ENCODE peak calls at places on chromosomes 3 and 15, in eight cellular contexts. One of them, this sample, is unnamed.

GRCh38 chr3:3178498-3179328 is 778 bp downstream of the CRBN start:
- DNase-seq in neural progenitor cell: no peak
- DNase-seq in endothelial cell of umbilical vein: no peak
- DNase-seq in hepatocyte: no peak
- DNase-seq in HepG2: no peak
- DNase-seq in keratinocyte: no peak
- DNase-seq in IMR-90: no peak
- DNase-seq in fibroblast of lung: no peak
- DNase-seq in this sample: no peak

GRCh38 chr15:74193905-74194304 is 8.7 kb downstream of the STRA6 start:
- DNase-seq in neural progenitor cell: no peak
- DNase-seq in endothelial cell of umbilical vein: no peak
- DNase-seq in hepatocyte: no peak
- DNase-seq in HepG2: no peak
- DNase-seq in keratinocyte: no peak
- DNase-seq in IMR-90: no peak
- DNase-seq in fibroblast of lung: no peak
- DNase-seq in this sample: no peak

GRCh38 chr3:58994746-58995330 is 55.0 kb downstream of the CFAP20DC start:
- DNase-seq in neural progenitor cell: peak
- DNase-seq in endothelial cell of umbilical vein: peak
- DNase-seq in hepatocyte: peak
- DNase-seq in HepG2: peak
- DNase-seq in keratinocyte: peak
- DNase-seq in IMR-90: peak
- DNase-seq in fibroblast of lung: peak
- DNase-seq in this sample: no peak

GRCh38 chr15:67232591-67232990 is 21.9 kb downstream of the AAGAB start:
- DNase-seq in neural progenitor cell: no peak
- DNase-seq in endothelial cell of umbilical vein: no peak
- DNase-seq in hepatocyte: peak
- DNase-seq in HepG2: no peak
- DNase-seq in keratinocyte: no peak
- DNase-seq in IMR-90: no peak
- DNase-seq in fibroblast of lung: no peak
- DNase-seq in this sample: no peak

GRCh38 chr3:138451595-138452162 is 17.3 kb downstream of the ESYT3 start:
- DNase-seq in neural progenitor cell: no peak
- DNase-seq in endothelial cell of umbilical vein: no peak
- DNase-seq in hepatocyte: no peak
- DNase-seq in HepG2: no peak
- DNase-seq in keratinocyte: no peak
- DNase-seq in IMR-90: no peak
- DNase-seq in fibroblast of lung: no peak
- DNase-seq in this sample: no peak

GRCh38 chr15:60392986-60393811 is 4.6 kb downstream of the ANXA2 start:
- DNase-seq in neural progenitor cell: no peak
- DNase-seq in endothelial cell of umbilical vein: peak
- DNase-seq in hepatocyte: peak
- DNase-seq in HepG2: peak
- DNase-seq in keratinocyte: peak
- DNase-seq in IMR-90: peak
- DNase-seq in fibroblast of lung: peak
- DNase-seq in this sample: peak

GRCh38 chr3:161239700-161240099 is 18.6 kb downstream of the NMD3 start:
- DNase-seq in neural progenitor cell: no peak
- DNase-seq in endothelial cell of umbilical vein: no peak
- DNase-seq in hepatocyte: no peak
- DNase-seq in HepG2: no peak
- DNase-seq in keratinocyte: no peak
- DNase-seq in IMR-90: peak
- DNase-seq in fibroblast of lung: no peak
- DNase-seq in this sample: no peak

GRCh38 chr15:39556461-39556860 is 24.4 kb upstream of the THBS1 start:
- DNase-seq in neural progenitor cell: no peak
- DNase-seq in endothelial cell of umbilical vein: no peak
- DNase-seq in hepatocyte: no peak
- DNase-seq in HepG2: no peak
- DNase-seq in keratinocyte: no peak
- DNase-seq in IMR-90: peak
- DNase-seq in fibroblast of lung: no peak
- DNase-seq in this sample: no peak

GRCh38 chr3:98039322-98040024 is 4.4 kb upstream of the GABRR3 start:
- DNase-seq in neural progenitor cell: peak
- DNase-seq in endothelial cell of umbilical vein: peak
- DNase-seq in hepatocyte: peak
- DNase-seq in HepG2: peak
- DNase-seq in keratinocyte: peak
- DNase-seq in IMR-90: peak
- DNase-seq in fibroblast of lung: peak
- DNase-seq in this sample: peak

GRCh38 chr3:37700849-37701248 is 160.8 kb upstream of the CTDSPL start:
- DNase-seq in neural progenitor cell: no peak
- DNase-seq in endothelial cell of umbilical vein: no peak
- DNase-seq in hepatocyte: no peak
- DNase-seq in HepG2: no peak
- DNase-seq in keratinocyte: no peak
- DNase-seq in IMR-90: no peak
- DNase-seq in fibroblast of lung: no peak
- DNase-seq in this sample: no peak

GRCh38 chr3:38116471-38117162 is 20.3 kb downstream of the ACAA1 start:
- DNase-seq in neural progenitor cell: no peak
- DNase-seq in endothelial cell of umbilical vein: no peak
- DNase-seq in hepatocyte: no peak
- DNase-seq in HepG2: no peak
- DNase-seq in keratinocyte: no peak
- DNase-seq in IMR-90: no peak
- DNase-seq in fibroblast of lung: peak
- DNase-seq in this sample: no peak

GRCh38 chr15:52440414-52440813 is 88.3 kb downstream of the MYO5A start:
- DNase-seq in neural progenitor cell: no peak
- DNase-seq in endothelial cell of umbilical vein: no peak
- DNase-seq in hepatocyte: no peak
- DNase-seq in HepG2: peak
- DNase-seq in keratinocyte: peak
- DNase-seq in IMR-90: peak
- DNase-seq in fibroblast of lung: peak
- DNase-seq in this sample: no peak

GRCh38 chr15:101498076-101498730 is 8.7 kb upstream of the PCSK6 start:
- DNase-seq in neural progenitor cell: no peak
- DNase-seq in endothelial cell of umbilical vein: no peak
- DNase-seq in hepatocyte: no peak
- DNase-seq in HepG2: no peak
- DNase-seq in keratinocyte: no peak
- DNase-seq in IMR-90: no peak
- DNase-seq in fibroblast of lung: no peak
- DNase-seq in this sample: no peak

GRCh38 chr3:194323785-194324735 is 27.1 kb downstream of the CPN2 start:
- DNase-seq in neural progenitor cell: peak
- DNase-seq in endothelial cell of umbilical vein: no peak
- DNase-seq in hepatocyte: peak
- DNase-seq in HepG2: peak
- DNase-seq in keratinocyte: no peak
- DNase-seq in IMR-90: peak
- DNase-seq in fibroblast of lung: peak
- DNase-seq in this sample: peak

GRCh38 chr3:52034651-52035050 is 21.7 kb downstream of the DUSP7 start:
- DNase-seq in neural progenitor cell: no peak
- DNase-seq in endothelial cell of umbilical vein: no peak
- DNase-seq in hepatocyte: no peak
- DNase-seq in HepG2: no peak
- DNase-seq in keratinocyte: no peak
- DNase-seq in IMR-90: no peak
- DNase-seq in fibroblast of lung: no peak
- DNase-seq in this sample: no peak

GRCh38 chr3:172471903-172472302 is 23.6 kb upstream of the GHSR start:
- DNase-seq in neural progenitor cell: no peak
- DNase-seq in endothelial cell of umbilical vein: no peak
- DNase-seq in hepatocyte: no peak
- DNase-seq in HepG2: no peak
- DNase-seq in keratinocyte: no peak
- DNase-seq in IMR-90: no peak
- DNase-seq in fibroblast of lung: no peak
- DNase-seq in this sample: no peak

GRCh38 chr3:178028933-178029332 is 507.3 kb upstream of the KCNMB2 start:
- DNase-seq in neural progenitor cell: no peak
- DNase-seq in endothelial cell of umbilical vein: no peak
- DNase-seq in hepatocyte: no peak
- DNase-seq in HepG2: no peak
- DNase-seq in keratinocyte: no peak
- DNase-seq in IMR-90: no peak
- DNase-seq in fibroblast of lung: no peak
- DNase-seq in this sample: no peak

GRCh38 chr15:51024735-51025453 is 69.8 kb downstream of the TNFAIP8L3 start:
- DNase-seq in neural progenitor cell: no peak
- DNase-seq in endothelial cell of umbilical vein: no peak
- DNase-seq in hepatocyte: no peak
- DNase-seq in HepG2: no peak
- DNase-seq in keratinocyte: peak
- DNase-seq in IMR-90: peak
- DNase-seq in fibroblast of lung: peak
- DNase-seq in this sample: no peak

GRCh38 chr3:45163481-45163880 is 17.3 kb upstream of the CDCP1 start:
- DNase-seq in neural progenitor cell: no peak
- DNase-seq in endothelial cell of umbilical vein: no peak
- DNase-seq in hepatocyte: no peak
- DNase-seq in HepG2: no peak
- DNase-seq in keratinocyte: no peak
- DNase-seq in IMR-90: no peak
- DNase-seq in fibroblast of lung: no peak
- DNase-seq in this sample: no peak

GRCh38 chr3:72270072-72270611 is 485.2 kb upstream of the PROK2 start:
- DNase-seq in neural progenitor cell: no peak
- DNase-seq in endothelial cell of umbilical vein: peak
- DNase-seq in hepatocyte: peak
- DNase-seq in HepG2: peak
- DNase-seq in keratinocyte: peak
- DNase-seq in IMR-90: peak
- DNase-seq in fibroblast of lung: peak
- DNase-seq in this sample: peak

GRCh38 chr3:39809995-39810595 is 686 bp downstream of the MYRIP start:
- DNase-seq in neural progenitor cell: peak
- DNase-seq in endothelial cell of umbilical vein: peak
- DNase-seq in hepatocyte: peak
- DNase-seq in HepG2: no peak
- DNase-seq in keratinocyte: no peak
- DNase-seq in IMR-90: no peak
- DNase-seq in fibroblast of lung: no peak
- DNase-seq in this sample: no peak

GRCh38 chr3:106401666-106402319 is 533.0 kb upstream of the CBLB start:
- DNase-seq in neural progenitor cell: no peak
- DNase-seq in endothelial cell of umbilical vein: peak
- DNase-seq in hepatocyte: no peak
- DNase-seq in HepG2: no peak
- DNase-seq in keratinocyte: no peak
- DNase-seq in IMR-90: peak
- DNase-seq in fibroblast of lung: peak
- DNase-seq in this sample: no peak

GRCh38 chr3:106397004-106397403 is 528.2 kb upstream of the CBLB start:
- DNase-seq in neural progenitor cell: no peak
- DNase-seq in endothelial cell of umbilical vein: no peak
- DNase-seq in hepatocyte: no peak
- DNase-seq in HepG2: no peak
- DNase-seq in keratinocyte: no peak
- DNase-seq in IMR-90: no peak
- DNase-seq in fibroblast of lung: no peak
- DNase-seq in this sample: no peak

GRCh38 chr3:106403746-106404145 is 534.9 kb upstream of the CBLB start:
- DNase-seq in neural progenitor cell: peak
- DNase-seq in endothelial cell of umbilical vein: no peak
- DNase-seq in hepatocyte: no peak
- DNase-seq in HepG2: no peak
- DNase-seq in keratinocyte: no peak
- DNase-seq in IMR-90: no peak
- DNase-seq in fibroblast of lung: no peak
- DNase-seq in this sample: no peak

GRCh38 chr3:106399773-106400172 is 531.0 kb upstream of the CBLB start:
- DNase-seq in neural progenitor cell: peak
- DNase-seq in endothelial cell of umbilical vein: no peak
- DNase-seq in hepatocyte: no peak
- DNase-seq in HepG2: no peak
- DNase-seq in keratinocyte: no peak
- DNase-seq in IMR-90: no peak
- DNase-seq in fibroblast of lung: no peak
- DNase-seq in this sample: no peak

DNA sequence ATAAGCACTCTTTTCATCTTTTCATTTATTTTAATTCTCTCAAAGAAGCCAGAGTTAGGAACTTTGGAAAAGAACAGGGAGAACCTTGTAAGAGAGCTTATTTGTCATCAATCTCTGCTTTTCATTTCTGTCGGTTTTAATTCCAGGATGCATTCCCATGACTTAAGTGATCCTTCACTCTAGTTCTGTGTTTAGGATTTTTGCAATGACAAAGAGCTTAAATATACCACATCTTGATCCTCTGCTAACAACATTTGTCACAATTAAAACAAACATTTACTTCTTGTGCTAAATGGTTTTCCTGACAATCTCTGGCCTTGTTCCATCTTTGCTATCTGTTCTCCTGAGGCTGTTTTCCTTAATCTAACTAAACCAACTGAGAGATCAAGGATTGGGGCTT is 530.4 kb upstream of the CBLB start:
- DNase-seq in neural progenitor cell: peak
- DNase-seq in endothelial cell of umbilical vein: no peak
- DNase-seq in hepatocyte: no peak
- DNase-seq in HepG2: no peak
- DNase-seq in keratinocyte: no peak
- DNase-seq in IMR-90: peak
- DNase-seq in fibroblast of lung: peak
- DNase-seq in this sample: no peak
- H2AFZ ChIP-seq in neural progenitor cell: no peak
- H2AFZ ChIP-seq in endothelial cell of umbilical vein: no peak
- H2AFZ ChIP-seq in hepatocyte: no peak
- H2AFZ ChIP-seq in HepG2: no peak
- H2AFZ ChIP-seq in keratinocyte: no peak
- H2AFZ ChIP-seq in IMR-90: no peak
- H2AFZ ChIP-seq in fibroblast of lung: no peak
- H2AFZ ChIP-seq in this sample: no peak

GRCh38 chr15:86558252-86558651 is 478.6 kb downstream of the AGBL1 start:
- DNase-seq in neural progenitor cell: peak
- DNase-seq in endothelial cell of umbilical vein: no peak
- DNase-seq in hepatocyte: no peak
- DNase-seq in HepG2: no peak
- DNase-seq in keratinocyte: no peak
- DNase-seq in IMR-90: no peak
- DNase-seq in fibroblast of lung: no peak
- DNase-seq in this sample: no peak
- H3K4me3 ChIP-seq in neural progenitor cell: no peak
- H3K4me3 ChIP-seq in endothelial cell of umbilical vein: no peak
- H3K4me3 ChIP-seq in hepatocyte: no peak
- H3K4me3 ChIP-seq in HepG2: no peak
- H3K4me3 ChIP-seq in keratinocyte: no peak
- H3K4me3 ChIP-seq in IMR-90: no peak
- H3K4me3 ChIP-seq in fibroblast of lung: no peak
- H3K4me3 ChIP-seq in this sample: no peak

GRCh38 chr3:186124618-186125017 is 15.7 kb upstream of the ETV5 start:
- DNase-seq in neural progenitor cell: no peak
- DNase-seq in endothelial cell of umbilical vein: no peak
- DNase-seq in hepatocyte: no peak
- DNase-seq in HepG2: no peak
- DNase-seq in keratinocyte: no peak
- DNase-seq in IMR-90: no peak
- DNase-seq in fibroblast of lung: no peak
- DNase-seq in this sample: no peak
- H2AFZ ChIP-seq in neural progenitor cell: no peak
- H2AFZ ChIP-seq in endothelial cell of umbilical vein: no peak
- H2AFZ ChIP-seq in hepatocyte: no peak
- H2AFZ ChIP-seq in HepG2: no peak
- H2AFZ ChIP-seq in keratinocyte: peak
- H2AFZ ChIP-seq in IMR-90: no peak
- H2AFZ ChIP-seq in fibroblast of lung: no peak
- H2AFZ ChIP-seq in this sample: no peak

GRCh38 chr3:150082898-150083652 is 112.4 kb upstream of the PFN2 start:
- DNase-seq in neural progenitor cell: no peak
- DNase-seq in endothelial cell of umbilical vein: no peak
- DNase-seq in hepatocyte: no peak
- DNase-seq in HepG2: no peak
- DNase-seq in keratinocyte: no peak
- DNase-seq in IMR-90: no peak
- DNase-seq in fibroblast of lung: no peak
- DNase-seq in this sample: no peak
- H3K4me3 ChIP-seq in neural progenitor cell: no peak
- H3K4me3 ChIP-seq in endothelial cell of umbilical vein: no peak
- H3K4me3 ChIP-seq in hepatocyte: no peak
- H3K4me3 ChIP-seq in HepG2: no peak
- H3K4me3 ChIP-seq in keratinocyte: no peak
- H3K4me3 ChIP-seq in IMR-90: peak
- H3K4me3 ChIP-seq in fibroblast of lung: peak
- H3K4me3 ChIP-seq in this sample: no peak

This sample was measured in PC-9.